ENCODE peak calls at places on chromosomes 1 and 21, in six cellular contexts. D, Q, W, J, T and X are unnamed samples.

GRCh38 chr1:177471244-177471643 is 300.5 kb downstream of the BRINP2 start:
- DNase-seq in D (no peak), Q (no peak), W (no peak), J (no peak), T (peak; percentile 28), X (no peak)

GRCh38 chr21:45655071-45655470 is 11.5 kb downstream of the PCBP3 start:
- DNase-seq in D (no peak), Q (no peak), W (no peak), J (no peak), T (peak; percentile 66), X (no peak)

GRCh38 chr1:61368366-61368765 is 286.0 kb downstream of the NFIA start:
- DNase-seq in D (no peak), Q (no peak), W (no peak), J (no peak), T (no peak), X (no peak)

GRCh38 chr1:86503477-86504129 is 34.9 kb downstream of the CLCA1 start:
- DNase-seq in D (no peak), Q (peak; percentile 23), W (peak; percentile 48), J (peak; percentile 56), T (no peak), X (no peak)

GRCh38 chr1:226436855-226437491 is 29.1 kb upstream of the PARP1 start:
- DNase-seq in D (no peak), Q (no peak), W (no peak), J (no peak), T (no peak), X (no peak)

GRCh38 chr1:230568008-230568407 is 74.3 kb upstream of the COG2 start:
- DNase-seq in D (no peak), Q (peak; percentile 71), W (peak; percentile 65), J (no peak), T (peak; percentile 7), X (peak; percentile 7)

GRCh38 chr21:42160111-42160949 is 58.6 kb upstream of the ABCG1 start:
- DNase-seq in D (no peak), Q (no peak), W (no peak), J (no peak), T (no peak), X (no peak)

GRCh38 chr1:39683591-39684312 is 7.5 kb downstream of the HPCAL4 start:
- DNase-seq in D (no peak), Q (peak; percentile 21), W (no peak), J (peak; percentile 40), T (no peak), X (no peak)

GRCh38 chr1:33181038-33181861 is 593 bp downstream of the TRIM62 start:
- DNase-seq in D (peak; percentile 56), Q (peak; percentile 72), W (peak; percentile 54), J (peak; percentile 56), T (peak; percentile 51), X (peak; percentile 52)

GRCh38 chr1:109659997-109660755 is 4.3 kb downstream of the GSTM4 start:
- DNase-seq in D (peak; percentile 32), Q (no peak), W (no peak), J (no peak), T (no peak), X (no peak)

GRCh38 chr1:20179369-20180172 is 6.3 kb upstream of the UBXN10 start:
- DNase-seq in D (no peak), Q (no peak), W (no peak), J (no peak), T (no peak), X (no peak)

GRCh38 chr1:239819075-239819474 is 272.6 kb upstream of the FMN2 start:
- DNase-seq in D (peak; percentile 7), Q (no peak), W (no peak), J (no peak), T (no peak), X (peak; percentile 30)

GRCh38 chr1:110425611-110426152 is 18.2 kb upstream of the LAMTOR5 start:
- DNase-seq in D (no peak), Q (no peak), W (no peak), J (peak; percentile 55), T (no peak), X (no peak)

GRCh38 chr21:37367301-37367757 is 756 bp downstream of the DYRK1A start:
- DNase-seq in D (peak; percentile 21), Q (no peak), W (no peak), J (no peak), T (no peak), X (no peak)